ENCODE peak calls at places on chromosomes 13 and 19, in seven cellular contexts. T is left ventricle myocardium inferior, B is HepG2, D is left lung, J is A673, Z is dorsolateral prefrontal cortex, C is HL-60. M is an unnamed sample.

GRCh38 chr13:106480511-106480910 is 55.0 kb downstream of the EFNB2 start:
- DNase-seq in T (no peak), B (no peak), D (no peak), J (no peak), Z (no peak), C (no peak), M (no peak)

GRCh38 chr13:57557979-57558529 is 73.5 kb upstream of the PCDH17 start:
- DNase-seq in T (no peak), B (peak; percentile 15), D (no peak), J (peak; percentile 59), Z (no peak), C (no peak), M (no peak)

GRCh38 chr13:67231481-67231940 is 1.4 kb upstream of the PCDH9 start:
- DNase-seq in T (no peak), B (no peak), D (no peak), J (no peak), Z (no peak), C (no peak), M (no peak)

GRCh38 chr13:84686973-84687372 is 804.7 kb upstream of the SLITRK1 start:
- DNase-seq in T (no peak), B (no peak), D (no peak), J (no peak), Z (no peak), C (no peak), M (no peak)

GRCh38 chr19:55080121-55080914 is 4.6 kb downstream of the EPS8L1 start:
- DNase-seq in T (peak; percentile 59), B (peak; percentile 35), D (peak; percentile 81), J (peak; percentile 91), Z (no peak), C (peak; percentile 89), M (no peak)

GRCh38 chr13:41707192-41707858 is 250.0 kb downstream of the RGCC start:
- DNase-seq in T (no peak), B (no peak), D (no peak), J (no peak), Z (no peak), C (no peak), M (no peak)

GRCh38 chr19:42280761-42281174 is 11.7 kb downstream of the CIC start:
- DNase-seq in T (no peak), B (no peak), D (no peak), J (no peak), Z (no peak), C (no peak), M (no peak)

GRCh38 chr13:110915874-110916670 is 1.2 kb upstream of the ANKRD10 start:
- DNase-seq in T (no peak), B (peak; percentile 49), D (no peak), J (no peak), Z (no peak), C (peak; percentile 38), M (no peak)

GRCh38 chr19:12194827-12195500 is 32.1 kb downstream of the ZNF136 start:
- DNase-seq in T (peak; percentile 87), B (no peak), D (peak; percentile 86), J (peak; percentile 44), Z (peak; percentile 89), C (no peak), M (peak; percentile 49)

GRCh38 chr19:7632340-7633203 is 947 bp downstream of the PCP2 start:
- DNase-seq in T (no peak), B (no peak), D (no peak), J (no peak), Z (no peak), C (no peak), M (no peak)

GRCh38 chr13:50914301-50914700 is 4.7 kb downstream of the RNASEH2B start:
- DNase-seq in T (no peak), B (no peak), D (no peak), J (no peak), Z (no peak), C (no peak), M (no peak)

GRCh38 chr13:105778196-105778595 is 757.3 kb downstream of the EFNB2 start:
- DNase-seq in T (no peak), B (no peak), D (no peak), J (no peak), Z (no peak), C (no peak), M (peak; percentile 60)

GRCh38 chr19:42273407-42274064 is 4.5 kb downstream of the CIC start:
- DNase-seq in T (no peak), B (no peak), D (peak; percentile 33), J (no peak), Z (peak; percentile 38), C (no peak), M (no peak)

GRCh38 chr19:50025794-50026549 is at the start of gene ZNF473:
- DNase-seq in T (peak; percentile 94), B (peak; percentile 92), D (peak; percentile 96), J (peak; percentile 98), Z (peak; percentile 95), C (peak; percentile 96), M (peak; percentile 75)

GRCh38 chr13:110610955-110611595 is 4.3 kb upstream of the NAXD start:
- DNase-seq in T (no peak), B (no peak), D (no peak), J (peak; percentile 22), Z (no peak), C (no peak), M (no peak)

GRCh38 chr19:33022472-33023116 is 42.1 kb downstream of the RHPN2 start:
- DNase-seq in T (no peak), B (no peak), D (no peak), J (no peak), Z (no peak), C (no peak), M (no peak)

GRCh38 chr13:70960841-70961443 is 852.7 kb upstream of the KLHL1 start:
- DNase-seq in T (no peak), B (peak; percentile 18), D (no peak), J (peak; percentile 44), Z (no peak), C (peak; percentile 32), M (no peak)

GRCh38 chr19:41714598-41714997 is 6.2 kb downstream of the CEACAM5 start:
- DNase-seq in T (no peak), B (no peak), D (no peak), J (no peak), Z (no peak), C (no peak), M (no peak)

GRCh38 chr19:52343548-52343947 is 7.5 kb downstream of the ZNF610 start:
- DNase-seq in T (peak; percentile 20), B (peak; percentile 15), D (peak; percentile 34), J (peak; percentile 40), Z (no peak), C (peak; percentile 8), M (no peak)

GRCh38 chr13:99766641-99767045 is 204.9 kb downstream of the ZIC5 start:
- DNase-seq in T (no peak), B (peak; percentile 6), D (no peak), J (peak; percentile 74), Z (no peak), C (no peak), M (no peak)

GRCh38 chr19:6071103-6071485 is 39.2 kb downstream of the RFX2 start:
- DNase-seq in T (no peak), B (no peak), D (no peak), J (no peak), Z (no peak), C (no peak), M (no peak)

GRCh38 chr19:20167020-20167644 is at the start of gene ZNF486:
- DNase-seq in T (peak; percentile 96), B (peak; percentile 80), D (peak; percentile 94), J (peak; percentile 49), Z (peak; percentile 95), C (peak; percentile 80), M (peak; percentile 90)

GRCh38 chr13:54637377-54637776 is 1608.8 kb downstream of the OLFM4 start:
- DNase-seq in T (no peak), B (peak; percentile 29), D (no peak), J (peak; percentile 22), Z (no peak), C (no peak), M (peak; percentile 72)

GRCh38 chr13:50320297-50320862 is 305.1 kb downstream of the KCNRG start:
- DNase-seq in T (no peak), B (peak; percentile 84), D (no peak), J (peak; percentile 13), Z (no peak), C (no peak), M (peak; percentile 76)

GRCh38 chr13:104571890-104572229 is 1505.6 kb upstream of the SLC10A2 start:
- DNase-seq in T (no peak), B (no peak), D (no peak), J (no peak), Z (no peak), C (no peak), M (no peak)
- TF ChIP-seq CTCF in T (no peak), B (no peak), D (no peak), J (no peak), Z (no peak), C (no peak), M (no peak)

DNA sequence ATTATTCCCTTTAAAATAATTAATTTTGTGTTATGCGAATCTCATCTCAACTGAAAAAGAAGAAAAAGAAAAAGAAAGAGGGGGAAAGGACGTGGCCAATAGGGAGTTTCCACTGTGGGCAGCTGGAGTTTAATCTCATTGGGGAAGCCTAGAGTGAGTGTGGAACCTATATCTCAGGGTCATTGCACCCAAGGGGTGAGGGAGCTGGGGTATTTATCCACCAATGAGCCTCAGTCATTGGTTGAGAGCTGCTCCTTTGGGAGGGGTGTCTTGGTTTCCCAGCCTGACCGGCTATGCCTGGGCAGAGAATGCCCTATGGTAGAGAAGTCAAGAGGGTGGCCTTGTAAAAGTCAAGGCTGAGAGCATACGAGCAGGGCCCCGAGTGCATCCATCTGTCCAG is 16.5 kb downstream of the CYP4F22 start:
- DNase-seq in T (no peak), B (no peak), D (no peak), J (no peak), Z (no peak), C (no peak), M (no peak)
- H3K4me3 ChIP-seq in T (no peak overlapping the region), B (no peak overlapping the region), D (no peak overlapping the region), J (no peak overlapping the region), Z (no peak overlapping the region), C (no peak overlapping the region), M (no peak overlapping the region)

GRCh38 chr13:30510091-30510490 is 44.4 kb upstream of the HMGB1 start:
- DNase-seq in T (no peak), B (no peak), D (no peak), J (peak; percentile 54), Z (no peak), C (no peak), M (peak; percentile 25)
- TF ChIP-seq CTCF in T (no peak), B (no peak), D (no peak), J (no peak), Z (no peak), C (no peak), M (no peak)

DNA sequence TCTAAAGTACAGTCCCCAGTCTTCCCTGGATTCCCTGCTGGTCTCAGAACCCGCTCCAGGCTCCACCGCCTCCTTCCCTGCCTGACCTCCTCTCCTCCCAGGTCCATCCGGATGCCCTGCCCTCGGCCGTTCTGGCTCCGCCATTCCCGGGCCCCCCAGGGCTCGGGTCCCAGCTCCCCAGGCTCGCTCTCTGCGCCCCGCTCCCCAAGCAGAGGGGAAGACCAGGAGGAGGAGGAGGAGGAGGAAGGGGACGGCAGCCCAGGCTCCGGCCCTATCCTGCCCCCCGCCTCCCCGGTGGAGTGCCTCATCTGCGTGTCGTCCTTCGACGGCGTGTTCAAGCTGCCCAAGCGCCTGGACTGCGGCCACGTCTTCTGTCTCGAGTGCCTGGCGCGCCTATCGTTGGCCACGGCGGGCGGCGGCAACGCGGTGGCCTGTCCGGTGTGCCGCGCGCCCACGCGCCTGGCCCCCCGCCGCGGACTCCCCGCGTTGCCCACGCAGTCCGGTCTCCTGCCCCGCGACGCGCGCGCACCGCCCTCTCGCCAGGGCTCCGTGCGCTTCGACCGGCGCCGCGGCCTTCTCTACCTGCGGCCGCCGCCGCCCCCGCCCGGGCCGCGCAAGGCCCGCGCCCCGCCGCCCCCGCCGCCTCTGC is 647 bp downstream of the RNF225 start:
- DNase-seq in T (no peak), B (no peak), D (no peak), J (no peak), Z (no peak), C (no peak), M (no peak)
- H3K4me3 ChIP-seq in T (peak overlapping the region; percentile 33), B (no peak overlapping the region), D (peak overlapping the region; percentile 14), J (no peak overlapping the region), Z (no peak overlapping the region), C (no peak overlapping the region), M (no peak overlapping the region)